ENCODE peak calls at places on chromosomes 12 and 14, in five cellular contexts. Z is body of pancreas; V is tibial nerve; T is Peyer's patch; U is CD8-positive, alpha-beta memory T cell. X is an unnamed sample.

GRCh38 chr12:71432936-71433335 is 6.7 kb upstream of the LGR5 start:
- DNase-seq in Z (no peak), V (no peak), T (no peak), U (no peak), X (no peak)

GRCh38 chr12:124680863-124681778 is 113.7 kb upstream of the NCOR2 start:
- DNase-seq in Z (no peak), V (peak; percentile 82), T (no peak), U (no peak), X (peak; percentile 15)

GRCh38 chr14:45083979-45084722 is at the start of gene PRPF39:
- DNase-seq in Z (peak; percentile 96), V (peak; percentile 91), T (peak; percentile 98), U (peak; percentile 96), X (peak; percentile 95)

GRCh38 chr14:51950007-51950406 is 39.3 kb upstream of the RTRAF start:
- DNase-seq in Z (no peak), V (no peak), T (no peak), U (no peak), X (no peak)

GRCh38 chr12:54020587-54020969 is 7.7 kb upstream of the HOXC6 start:
- DNase-seq in Z (no peak), V (no peak), T (no peak), U (no peak), X (no peak)

GRCh38 chr12:92349635-92350034 is 204.0 kb upstream of the BTG1 start:
- DNase-seq in Z (no peak), V (no peak), T (no peak), U (no peak), X (no peak)

GRCh38 chr14:102939329-102939728 is 16.9 kb downstream of the AMN start:
- DNase-seq in Z (no peak), V (no peak), T (no peak), U (no peak), X (no peak)

GRCh38 chr12:118958520-118958919 is 22.8 kb upstream of the SRRM4 start:
- DNase-seq in Z (no peak), V (no peak), T (no peak), U (no peak), X (no peak)

GRCh38 chr12:130956009-130956408 is 2.3 kb downstream of the ADGRD1 start:
- DNase-seq in Z (no peak), V (no peak), T (peak; percentile 39), U (no peak), X (no peak)

GRCh38 chr12:130958557-130959140 is 4.9 kb downstream of the ADGRD1 start:
- DNase-seq in Z (no peak), V (no peak), T (peak; percentile 17), U (no peak), X (no peak)

GRCh38 chr12:130957304-130957621 is 3.6 kb downstream of the ADGRD1 start:
- DNase-seq in Z (no peak), V (no peak), T (peak; percentile 7), U (no peak), X (no peak)

GRCh38 chr12:130955238-130955816 is 1.6 kb downstream of the ADGRD1 start:
- DNase-seq in Z (no peak), V (no peak), T (peak; percentile 41), U (no peak), X (no peak)

GRCh38 chr12:130956456-130957303 is 3.0 kb downstream of the ADGRD1 start:
- DNase-seq in Z (no peak), V (no peak), T (peak; percentile 24), U (no peak), X (no peak)
- H3K4me3 ChIP-seq in Z (no peak overlapping the region), V (peak overlapping the region; percentile 45), T (no peak overlapping the region), U (no peak overlapping the region), X (no peak overlapping the region)

DNA sequence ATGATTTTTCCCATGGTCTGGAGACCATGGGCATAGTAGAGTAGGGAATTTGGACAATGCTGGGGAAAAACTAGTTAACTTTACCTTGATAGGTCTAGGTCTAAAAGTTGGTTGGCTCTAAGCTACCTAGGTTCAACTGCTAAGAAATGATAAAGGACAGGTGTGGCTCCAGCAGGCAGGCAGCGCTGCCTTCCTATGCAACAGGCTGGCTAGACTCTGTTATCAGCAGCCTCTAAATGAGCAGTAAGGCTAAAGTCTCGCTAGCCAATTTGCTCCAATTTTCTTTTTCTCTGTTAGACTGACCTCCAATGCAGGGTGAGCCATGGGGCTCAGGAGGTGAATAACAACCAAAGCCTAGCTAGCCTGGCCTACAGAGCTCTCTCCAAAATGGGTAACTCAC is 26.4 kb downstream of the DMAC2L start:
- DNase-seq in Z (no peak), V (no peak), T (no peak), U (no peak), X (peak; percentile 81)
- H3K36me3 ChIP-seq in Z (no peaks in the 10 kb centered on the region), V (no peaks in the 10 kb centered on the region), T (no peaks in the 10 kb centered on the region), U (peaks cover 4% of the 10 kb centered on the region), X (no peaks in the 10 kb centered on the region)

GRCh38 chr12:50248406-50248805 is 34.9 kb downstream of the LIMA1 start:
- DNase-seq in Z (no peak), V (no peak), T (no peak), U (no peak), X (no peak)
- H3K4me3 ChIP-seq in Z (no peak overlapping the region), V (no peak overlapping the region), T (no peak overlapping the region), U (no peak overlapping the region), X (no peak overlapping the region)

DNA sequence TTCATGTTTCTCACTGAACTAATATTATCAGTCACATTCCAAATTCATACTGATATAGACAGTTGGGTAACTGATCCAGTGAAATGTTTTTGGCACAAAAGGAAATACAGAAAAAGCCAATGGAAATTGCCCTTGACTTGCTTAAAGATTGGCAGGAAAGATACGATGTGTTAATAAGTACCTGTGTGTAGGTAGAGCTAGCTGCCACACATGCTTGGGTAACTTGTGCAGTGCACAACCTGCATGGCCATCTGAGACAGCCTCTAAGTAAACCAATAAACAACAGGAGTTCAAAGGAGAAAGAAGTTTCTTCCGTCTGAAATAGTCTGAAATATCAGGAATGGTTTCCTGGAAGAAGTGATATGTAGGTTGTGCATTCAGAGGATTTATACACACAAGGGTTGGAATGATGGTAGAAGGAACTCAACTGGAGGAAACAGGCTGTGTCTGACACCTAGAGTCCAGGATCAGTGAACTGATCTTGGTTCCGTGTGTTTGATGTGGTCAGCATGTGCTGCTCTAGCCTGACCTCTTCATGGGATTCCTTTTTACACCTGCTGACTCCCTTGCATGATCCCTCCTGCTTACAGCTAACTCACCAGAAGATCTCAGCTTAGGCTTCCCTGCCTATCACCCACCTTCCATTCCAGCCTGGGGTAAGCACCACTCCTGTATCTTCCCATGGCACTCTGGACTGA is 81.4 kb upstream of the KRR1 start:
- DNase-seq in Z (no peak), V (no peak), T (no peak), U (no peak), X (no peak)
- H3K36me3 ChIP-seq in Z (no peaks in the 10 kb centered on the region), V (no peaks in the 10 kb centered on the region), T (no peaks in the 10 kb centered on the region), U (no peaks in the 10 kb centered on the region), X (no peaks in the 10 kb centered on the region)

GRCh38 chr12:55715833-55716581 is at the start of gene BLOC1S1:
- DNase-seq in Z (peak; percentile 96), V (peak; percentile 92), T (peak; percentile 97), U (peak; percentile 96), X (peak; percentile 96)
- H3K4me3 ChIP-seq in Z (peak within 1 kb of the TSS; percentile 46), V (peak within 1 kb of the TSS; percentile 69), T (peak within 1 kb of the TSS; percentile 68), U (peak within 1 kb of the TSS; percentile 98), X (peak within 1 kb of the TSS; percentile 75)